ENCODE peak calls at places on chromosomes 4 and X, in nine cellular contexts. One of them, this sample, is unnamed.

GRCh38 chr4:110096406-110096805 is 102.0 kb downstream of the ELOVL6 start:
- DNase-seq in HepG2: no peak
- DNase-seq in choroid plexus epithelial cell: no peak
- DNase-seq in right lobe of liver: no peak
- DNase-seq in heart left ventricle: no peak
- DNase-seq in tibial artery: no peak
- DNase-seq in psoas muscle: no peak
- DNase-seq in dorsolateral prefrontal cortex: no peak
- DNase-seq in suprapubic skin: no peak
- DNase-seq in this sample: no peak

GRCh38 chr4:79413032-79413431 is 5.0 kb upstream of the GK2 start:
- DNase-seq in HepG2: no peak
- DNase-seq in choroid plexus epithelial cell: no peak
- DNase-seq in right lobe of liver: no peak
- DNase-seq in heart left ventricle: no peak
- DNase-seq in tibial artery: no peak
- DNase-seq in psoas muscle: no peak
- DNase-seq in dorsolateral prefrontal cortex: no peak
- DNase-seq in suprapubic skin: no peak
- DNase-seq in this sample: no peak

GRCh38 chr4:162506253-162506652 is 342.5 kb upstream of the FSTL5 start:
- DNase-seq in HepG2: no peak
- DNase-seq in choroid plexus epithelial cell: peak
- DNase-seq in right lobe of liver: no peak
- DNase-seq in heart left ventricle: no peak
- DNase-seq in tibial artery: no peak
- DNase-seq in psoas muscle: no peak
- DNase-seq in dorsolateral prefrontal cortex: no peak
- DNase-seq in suprapubic skin: no peak
- DNase-seq in this sample: peak

GRCh38 chrX:103376979-103377324 is 614 bp downstream of the BEX3 start:
- DNase-seq in HepG2: no peak
- DNase-seq in choroid plexus epithelial cell: peak
- DNase-seq in right lobe of liver: peak
- DNase-seq in heart left ventricle: no peak
- DNase-seq in tibial artery: no peak
- DNase-seq in psoas muscle: peak
- DNase-seq in dorsolateral prefrontal cortex: no peak
- DNase-seq in suprapubic skin: no peak
- DNase-seq in this sample: no peak

GRCh38 chr4:41542526-41543270 is 4.7 kb downstream of the LIMCH1 start:
- DNase-seq in HepG2: no peak
- DNase-seq in choroid plexus epithelial cell: no peak
- DNase-seq in right lobe of liver: no peak
- DNase-seq in heart left ventricle: no peak
- DNase-seq in tibial artery: no peak
- DNase-seq in psoas muscle: no peak
- DNase-seq in dorsolateral prefrontal cortex: no peak
- DNase-seq in suprapubic skin: no peak
- DNase-seq in this sample: no peak

GRCh38 chrX:153513265-153513664 is 4.2 kb upstream of the ATP2B3 start:
- DNase-seq in HepG2: no peak
- DNase-seq in choroid plexus epithelial cell: no peak
- DNase-seq in right lobe of liver: no peak
- DNase-seq in heart left ventricle: no peak
- DNase-seq in tibial artery: no peak
- DNase-seq in psoas muscle: no peak
- DNase-seq in dorsolateral prefrontal cortex: no peak
- DNase-seq in suprapubic skin: no peak
- DNase-seq in this sample: no peak

GRCh38 chrX:130741584-130741983 is 161.4 kb downstream of the ENOX2 start:
- DNase-seq in HepG2: no peak
- DNase-seq in choroid plexus epithelial cell: no peak
- DNase-seq in right lobe of liver: no peak
- DNase-seq in heart left ventricle: no peak
- DNase-seq in tibial artery: no peak
- DNase-seq in psoas muscle: no peak
- DNase-seq in dorsolateral prefrontal cortex: no peak
- DNase-seq in suprapubic skin: no peak
- DNase-seq in this sample: no peak

GRCh38 chr4:152619556-152619955 is 60.2 kb downstream of the TMEM154 start:
- DNase-seq in HepG2: no peak
- DNase-seq in choroid plexus epithelial cell: no peak
- DNase-seq in right lobe of liver: no peak
- DNase-seq in heart left ventricle: no peak
- DNase-seq in tibial artery: no peak
- DNase-seq in psoas muscle: no peak
- DNase-seq in dorsolateral prefrontal cortex: no peak
- DNase-seq in suprapubic skin: no peak
- DNase-seq in this sample: no peak

GRCh38 chrX:53716328-53717088 is 30.0 kb upstream of the HUWE1 start:
- DNase-seq in HepG2: no peak
- DNase-seq in choroid plexus epithelial cell: peak
- DNase-seq in right lobe of liver: no peak
- DNase-seq in heart left ventricle: no peak
- DNase-seq in tibial artery: no peak
- DNase-seq in psoas muscle: no peak
- DNase-seq in dorsolateral prefrontal cortex: no peak
- DNase-seq in suprapubic skin: no peak
- DNase-seq in this sample: peak

GRCh38 chr4:125334936-125335335 is 20.2 kb downstream of the FAT4 start:
- DNase-seq in HepG2: no peak
- DNase-seq in choroid plexus epithelial cell: no peak
- DNase-seq in right lobe of liver: no peak
- DNase-seq in heart left ventricle: no peak
- DNase-seq in tibial artery: no peak
- DNase-seq in psoas muscle: no peak
- DNase-seq in dorsolateral prefrontal cortex: no peak
- DNase-seq in suprapubic skin: no peak
- DNase-seq in this sample: no peak

GRCh38 chrX:130771648-130772312 is 131.2 kb downstream of the ENOX2 start:
- DNase-seq in HepG2: no peak
- DNase-seq in choroid plexus epithelial cell: peak
- DNase-seq in right lobe of liver: no peak
- DNase-seq in heart left ventricle: no peak
- DNase-seq in tibial artery: no peak
- DNase-seq in psoas muscle: no peak
- DNase-seq in dorsolateral prefrontal cortex: no peak
- DNase-seq in suprapubic skin: no peak
- DNase-seq in this sample: peak

GRCh38 chr4:98261291-98262271 is at the start of gene RAP1GDS1:
- DNase-seq in HepG2: peak
- DNase-seq in choroid plexus epithelial cell: peak
- DNase-seq in right lobe of liver: peak
- DNase-seq in heart left ventricle: peak
- DNase-seq in tibial artery: peak
- DNase-seq in psoas muscle: peak
- DNase-seq in dorsolateral prefrontal cortex: peak
- DNase-seq in suprapubic skin: peak
- DNase-seq in this sample: peak

GRCh38 chr4:8846046-8846720 is 25.5 kb downstream of the HMX1 start:
- DNase-seq in HepG2: no peak
- DNase-seq in choroid plexus epithelial cell: no peak
- DNase-seq in right lobe of liver: peak
- DNase-seq in heart left ventricle: no peak
- DNase-seq in tibial artery: peak
- DNase-seq in psoas muscle: peak
- DNase-seq in dorsolateral prefrontal cortex: peak
- DNase-seq in suprapubic skin: peak
- DNase-seq in this sample: no peak

GRCh38 chr4:76458829-76459228 is 23.8 kb downstream of the SHROOM3 start:
- DNase-seq in HepG2: no peak
- DNase-seq in choroid plexus epithelial cell: no peak
- DNase-seq in right lobe of liver: no peak
- DNase-seq in heart left ventricle: no peak
- DNase-seq in tibial artery: no peak
- DNase-seq in psoas muscle: no peak
- DNase-seq in dorsolateral prefrontal cortex: no peak
- DNase-seq in suprapubic skin: no peak
- DNase-seq in this sample: no peak

GRCh38 chr4:113636438-113636818 is 125.1 kb downstream of the CAMK2D start:
- DNase-seq in HepG2: peak
- DNase-seq in choroid plexus epithelial cell: no peak
- DNase-seq in right lobe of liver: no peak
- DNase-seq in heart left ventricle: no peak
- DNase-seq in tibial artery: no peak
- DNase-seq in psoas muscle: no peak
- DNase-seq in dorsolateral prefrontal cortex: no peak
- DNase-seq in suprapubic skin: no peak
- DNase-seq in this sample: no peak
- H3K4me3 ChIP-seq in HepG2: no peak
- H3K4me3 ChIP-seq in choroid plexus epithelial cell: no peak
- H3K4me3 ChIP-seq in right lobe of liver: no peak
- H3K4me3 ChIP-seq in heart left ventricle: no peak
- H3K4me3 ChIP-seq in tibial artery: no peak
- H3K4me3 ChIP-seq in psoas muscle: no peak
- H3K4me3 ChIP-seq in dorsolateral prefrontal cortex: no peak
- H3K4me3 ChIP-seq in suprapubic skin: no peak
- H3K4me3 ChIP-seq in this sample: no peak

GRCh38 chr4:121307441-121308327 is 73.1 kb downstream of the QRFPR start:
- DNase-seq in HepG2: peak
- DNase-seq in choroid plexus epithelial cell: peak
- DNase-seq in right lobe of liver: no peak
- DNase-seq in heart left ventricle: no peak
- DNase-seq in tibial artery: no peak
- DNase-seq in psoas muscle: no peak
- DNase-seq in dorsolateral prefrontal cortex: no peak
- DNase-seq in suprapubic skin: no peak
- DNase-seq in this sample: peak
- TF ChIP-seq CTCF in HepG2: peak
- TF ChIP-seq CTCF in choroid plexus epithelial cell: peak
- TF ChIP-seq CTCF in right lobe of liver: peak
- TF ChIP-seq CTCF in heart left ventricle: no peak
- TF ChIP-seq CTCF in tibial artery: no peak
- TF ChIP-seq CTCF in psoas muscle: peak
- TF ChIP-seq CTCF in dorsolateral prefrontal cortex: peak
- TF ChIP-seq CTCF in suprapubic skin: peak
- TF ChIP-seq CTCF in this sample: peak

GRCh38 chrX:56994375-56995270 is 718 bp downstream of the SPIN3 start:
- DNase-seq in HepG2: no peak
- DNase-seq in choroid plexus epithelial cell: no peak
- DNase-seq in right lobe of liver: peak
- DNase-seq in heart left ventricle: no peak
- DNase-seq in tibial artery: no peak
- DNase-seq in psoas muscle: no peak
- DNase-seq in dorsolateral prefrontal cortex: no peak
- DNase-seq in suprapubic skin: no peak
- DNase-seq in this sample: peak
- H3K4me3 ChIP-seq in HepG2: peak
- H3K4me3 ChIP-seq in choroid plexus epithelial cell: peak
- H3K4me3 ChIP-seq in right lobe of liver: peak
- H3K4me3 ChIP-seq in heart left ventricle: peak
- H3K4me3 ChIP-seq in tibial artery: peak
- H3K4me3 ChIP-seq in psoas muscle: peak
- H3K4me3 ChIP-seq in dorsolateral prefrontal cortex: peak
- H3K4me3 ChIP-seq in suprapubic skin: peak
- H3K4me3 ChIP-seq in this sample: peak

GRCh38 chr4:16199132-16199531 is 27.1 kb downstream of the TAPT1 start:
- DNase-seq in HepG2: peak
- DNase-seq in choroid plexus epithelial cell: peak
- DNase-seq in right lobe of liver: no peak
- DNase-seq in heart left ventricle: no peak
- DNase-seq in tibial artery: no peak
- DNase-seq in psoas muscle: no peak
- DNase-seq in dorsolateral prefrontal cortex: no peak
- DNase-seq in suprapubic skin: no peak
- DNase-seq in this sample: peak
- TF ChIP-seq CTCF in HepG2: peak
- TF ChIP-seq CTCF in choroid plexus epithelial cell: no peak
- TF ChIP-seq CTCF in right lobe of liver: peak
- TF ChIP-seq CTCF in heart left ventricle: peak
- TF ChIP-seq CTCF in tibial artery: no peak
- TF ChIP-seq CTCF in psoas muscle: peak
- TF ChIP-seq CTCF in dorsolateral prefrontal cortex: peak
- TF ChIP-seq CTCF in suprapubic skin: no peak
- TF ChIP-seq CTCF in this sample: peak

DNA sequence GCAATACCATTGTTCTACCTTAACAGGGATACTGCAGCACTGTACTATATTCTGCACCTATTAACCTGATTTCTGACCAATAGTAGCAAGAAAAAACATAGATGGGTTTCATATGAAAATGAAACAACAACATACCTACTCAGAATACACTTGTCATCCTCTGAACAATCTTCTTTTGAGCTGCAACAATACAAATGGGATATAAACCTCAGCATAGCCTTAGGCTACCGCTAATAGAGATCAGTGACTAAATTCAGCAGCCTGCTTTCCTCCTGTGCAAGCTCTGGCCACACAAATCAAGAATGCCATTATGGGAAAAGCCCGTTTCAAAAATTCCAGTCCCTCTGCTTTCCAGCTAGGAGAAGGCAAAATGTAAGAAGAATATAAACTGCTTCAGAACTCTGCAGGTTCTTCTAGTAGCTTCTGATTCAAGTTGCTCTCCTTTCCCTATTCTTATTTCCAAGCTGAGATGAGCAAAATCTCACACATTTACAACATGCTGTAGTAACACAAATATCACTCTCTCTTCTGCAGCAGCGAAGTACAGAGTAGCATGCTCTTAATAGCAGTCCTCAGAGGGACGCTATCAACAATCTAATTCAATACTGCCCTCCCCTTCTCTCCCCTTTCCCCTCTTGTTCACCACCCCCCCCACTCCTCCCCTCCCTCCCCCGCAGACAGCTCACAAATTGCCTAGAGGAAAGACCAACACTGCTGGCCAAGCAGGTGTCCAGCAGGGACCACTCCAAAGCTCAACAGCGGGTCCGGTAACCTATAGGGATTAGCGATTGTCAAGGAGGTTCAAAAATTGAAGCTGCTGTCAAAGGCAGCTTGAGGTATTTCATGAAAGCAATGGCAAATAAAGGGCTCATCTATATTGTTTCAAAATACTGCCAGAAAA is 143.2 kb downstream of the KLHL13 start:
- DNase-seq in HepG2: no peak
- DNase-seq in choroid plexus epithelial cell: no peak
- DNase-seq in right lobe of liver: no peak
- DNase-seq in heart left ventricle: no peak
- DNase-seq in tibial artery: no peak
- DNase-seq in psoas muscle: no peak
- DNase-seq in dorsolateral prefrontal cortex: no peak
- DNase-seq in suprapubic skin: no peak
- DNase-seq in this sample: no peak
- H3K4me3 ChIP-seq in HepG2: no peak
- H3K4me3 ChIP-seq in choroid plexus epithelial cell: no peak
- H3K4me3 ChIP-seq in right lobe of liver: no peak
- H3K4me3 ChIP-seq in heart left ventricle: no peak
- H3K4me3 ChIP-seq in tibial artery: no peak
- H3K4me3 ChIP-seq in psoas muscle: no peak
- H3K4me3 ChIP-seq in dorsolateral prefrontal cortex: peak
- H3K4me3 ChIP-seq in suprapubic skin: no peak
- H3K4me3 ChIP-seq in this sample: no peak

GRCh38 chrX:38458071-38458470 is 103.3 kb upstream of the TSPAN7 start:
- DNase-seq in HepG2: no peak
- DNase-seq in choroid plexus epithelial cell: peak
- DNase-seq in right lobe of liver: no peak
- DNase-seq in heart left ventricle: no peak
- DNase-seq in tibial artery: no peak
- DNase-seq in psoas muscle: no peak
- DNase-seq in dorsolateral prefrontal cortex: no peak
- DNase-seq in suprapubic skin: no peak
- DNase-seq in this sample: peak
- TF ChIP-seq CTCF in HepG2: peak
- TF ChIP-seq CTCF in choroid plexus epithelial cell: peak
- TF ChIP-seq CTCF in right lobe of liver: peak
- TF ChIP-seq CTCF in heart left ventricle: no peak
- TF ChIP-seq CTCF in tibial artery: no peak
- TF ChIP-seq CTCF in psoas muscle: peak
- TF ChIP-seq CTCF in dorsolateral prefrontal cortex: peak
- TF ChIP-seq CTCF in suprapubic skin: no peak
- TF ChIP-seq CTCF in this sample: no peak

This sample was measured in fibroblast of mammary gland.